ENCODE peak calls at places on chromosomes 12 and 14, in six cellular contexts. One of them, this sample, is unnamed.

GRCh38 chr14:52267501-52268190 is at the start of gene PTGDR:
- DNase-seq in testis: peak; percentile 25
- DNase-seq in PC-3: no peak
- DNase-seq in left cardiac atrium: peak; percentile 54
- DNase-seq in CD4-positive, alpha-beta memory T cell: peak; percentile 54
- DNase-seq in substantia nigra: no peak
- DNase-seq in this sample: no peak

GRCh38 chr14:65286443-65286842 is 126.1 kb upstream of the FUT8 start:
- DNase-seq in left cardiac atrium: no peak
- DNase-seq in PC-3: peak; percentile 65
- DNase-seq in substantia nigra: no peak
- DNase-seq in testis: no peak
- DNase-seq in CD4-positive, alpha-beta memory T cell: peak; percentile 17
- DNase-seq in this sample: no peak

GRCh38 chr12:98341021-98341420 is 174.4 kb upstream of the TMPO start:
- DNase-seq in left cardiac atrium: no peak
- DNase-seq in CD4-positive, alpha-beta memory T cell: no peak
- DNase-seq in PC-3: no peak
- DNase-seq in substantia nigra: no peak
- DNase-seq in testis: no peak
- DNase-seq in this sample: no peak

GRCh38 chr12:16361142-16361783 is 13.8 kb downstream of the MGST1 start:
- DNase-seq in PC-3: no peak
- DNase-seq in substantia nigra: no peak
- DNase-seq in CD4-positive, alpha-beta memory T cell: no peak
- DNase-seq in testis: no peak
- DNase-seq in left cardiac atrium: no peak
- DNase-seq in this sample: no peak

GRCh38 chr14:91996951-91997371 is 42.9 kb downstream of the TRIP11 start:
- DNase-seq in left cardiac atrium: no peak
- DNase-seq in substantia nigra: no peak
- DNase-seq in PC-3: peak; percentile 57
- DNase-seq in testis: no peak
- DNase-seq in CD4-positive, alpha-beta memory T cell: peak; percentile 46
- DNase-seq in this sample: no peak

GRCh38 chr12:67909091-67909531 is 80.1 kb upstream of the IFNG-AS1 start:
- DNase-seq in PC-3: peak; percentile 82
- DNase-seq in testis: no peak
- DNase-seq in CD4-positive, alpha-beta memory T cell: no peak
- DNase-seq in substantia nigra: no peak
- DNase-seq in left cardiac atrium: no peak
- DNase-seq in this sample: no peak

GRCh38 chr14:61458766-61459165 is 137.4 kb downstream of the PRKCH start:
- DNase-seq in left cardiac atrium: no peak
- DNase-seq in PC-3: no peak
- DNase-seq in CD4-positive, alpha-beta memory T cell: no peak
- DNase-seq in testis: no peak
- DNase-seq in substantia nigra: no peak
- DNase-seq in this sample: no peak

GRCh38 chr14:21711360-21711961 is 37.8 kb upstream of the OR4E1 start:
- DNase-seq in left cardiac atrium: no peak
- DNase-seq in CD4-positive, alpha-beta memory T cell: peak; percentile 43
- DNase-seq in PC-3: peak; percentile 60
- DNase-seq in substantia nigra: no peak
- DNase-seq in testis: peak; percentile 26
- DNase-seq in this sample: peak; percentile 23

GRCh38 chr12:13390381-13390856 is 193.9 kb downstream of the EMP1 start:
- DNase-seq in left cardiac atrium: peak; percentile 83
- DNase-seq in PC-3: peak; percentile 98
- DNase-seq in substantia nigra: peak; percentile 90
- DNase-seq in testis: peak; percentile 85
- DNase-seq in CD4-positive, alpha-beta memory T cell: no peak
- DNase-seq in this sample: peak; percentile 94

GRCh38 chr14:55909879-55910278 is 208.3 kb upstream of the PELI2 start:
- DNase-seq in PC-3: no peak
- DNase-seq in left cardiac atrium: no peak
- DNase-seq in testis: no peak
- DNase-seq in substantia nigra: no peak
- DNase-seq in CD4-positive, alpha-beta memory T cell: no peak
- DNase-seq in this sample: no peak

GRCh38 chr12:9365296-9365695 is 157.1 kb upstream of the PZP start:
- DNase-seq in CD4-positive, alpha-beta memory T cell: no peak
- DNase-seq in substantia nigra: no peak
- DNase-seq in PC-3: no peak
- DNase-seq in left cardiac atrium: no peak
- DNase-seq in testis: no peak
- DNase-seq in this sample: no peak

GRCh38 chr12:123384994-123385376 is 1.1 kb downstream of the KMT5A start:
- DNase-seq in PC-3: peak; percentile 68
- DNase-seq in testis: no peak
- DNase-seq in substantia nigra: no peak
- DNase-seq in CD4-positive, alpha-beta memory T cell: no peak
- DNase-seq in left cardiac atrium: no peak
- DNase-seq in this sample: no peak

GRCh38 chr14:77243853-77244252 is 27.2 kb downstream of the NGB start:
- DNase-seq in left cardiac atrium: no peak
- DNase-seq in testis: no peak
- DNase-seq in substantia nigra: no peak
- DNase-seq in PC-3: no peak
- DNase-seq in CD4-positive, alpha-beta memory T cell: no peak
- DNase-seq in this sample: no peak

GRCh38 chr14:52077261-52077984 is 8.6 kb upstream of the NID2 start:
- DNase-seq in PC-3: peak; percentile 45
- DNase-seq in testis: no peak
- DNase-seq in left cardiac atrium: no peak
- DNase-seq in CD4-positive, alpha-beta memory T cell: no peak
- DNase-seq in substantia nigra: no peak
- DNase-seq in this sample: no peak

GRCh38 chr14:53044486-53044885 is 93.6 kb upstream of the FERMT2 start:
- DNase-seq in PC-3: peak; percentile 69
- DNase-seq in testis: no peak
- DNase-seq in left cardiac atrium: no peak
- DNase-seq in CD4-positive, alpha-beta memory T cell: no peak
- DNase-seq in substantia nigra: no peak
- DNase-seq in this sample: no peak

GRCh38 chr14:35533357-35534129 is 421 bp upstream of the INSM2 start:
- DNase-seq in substantia nigra: peak; percentile 5
- DNase-seq in CD4-positive, alpha-beta memory T cell: peak; percentile 24
- DNase-seq in testis: peak; percentile 86
- DNase-seq in left cardiac atrium: peak; percentile 42
- DNase-seq in PC-3: peak; percentile 69
- DNase-seq in this sample: peak; percentile 78

GRCh38 chr14:25411933-25412757 is 362.2 kb upstream of the STXBP6 start:
- DNase-seq in PC-3: peak; percentile 7
- DNase-seq in left cardiac atrium: no peak
- DNase-seq in testis: peak; percentile 59
- DNase-seq in substantia nigra: peak; percentile 38
- DNase-seq in CD4-positive, alpha-beta memory T cell: no peak
- DNase-seq in this sample: no peak

GRCh38 chr14:105540811-105541210 is 14.4 kb downstream of the TMEM121 start:
- DNase-seq in substantia nigra: no peak
- DNase-seq in CD4-positive, alpha-beta memory T cell: no peak
- DNase-seq in PC-3: no peak
- DNase-seq in testis: no peak
- DNase-seq in left cardiac atrium: no peak
- DNase-seq in this sample: no peak

GRCh38 chr14:104813286-104813685 is 12.4 kb downstream of the ZBTB42 start:
- DNase-seq in substantia nigra: no peak
- DNase-seq in CD4-positive, alpha-beta memory T cell: no peak
- DNase-seq in testis: no peak
- DNase-seq in left cardiac atrium: peak; percentile 4
- DNase-seq in PC-3: no peak
- DNase-seq in this sample: no peak